ENCODE peak calls at places on chromosome 12, in seven cellular contexts. W is left lung, M is HepG2, Q is anterior cingulate cortex, H is right atrium auricular region, X is WERI-Rb-1, R is left colon. E is an unnamed sample.

GRCh38 chr12:55996201-55996714 is 818 bp upstream of the SUOX start:
- DNase-seq in M (peak), H (peak), X (peak), W (no peak), Q (peak), R (no peak), E (no peak)

GRCh38 chr12:109482894-109483293 is 5.5 kb downstream of the UBE3B start:
- DNase-seq in R (no peak), Q (no peak), M (no peak), W (no peak), H (no peak), X (no peak), E (no peak)

GRCh38 chr12:9039397-9039977 is 50.1 kb downstream of the KLRG1 start:
- DNase-seq in X (no peak), H (no peak), R (no peak), Q (no peak), W (no peak), M (peak), E (no peak)

GRCh38 chr12:40016960-40017359 is 88.9 kb downstream of the SLC2A13 start:
- DNase-seq in W (no peak), R (peak), Q (no peak), M (no peak), X (no peak), H (no peak), E (no peak)

GRCh38 chr12:122951979-122952892 is 14.0 kb downstream of the ABCB9 start:
- DNase-seq in H (peak), Q (peak), R (peak), X (peak), M (peak), W (peak), E (no peak)

GRCh38 chr12:124213606-124214347 is 81.1 kb upstream of the RFLNA start:
- DNase-seq in Q (no peak), X (peak), H (no peak), R (no peak), W (no peak), M (no peak), E (no peak)

GRCh38 chr12:100718212-100718611 is 76.4 kb upstream of the ANO4 start:
- DNase-seq in M (no peak), X (no peak), W (no peak), R (no peak), H (no peak), Q (no peak), E (no peak)

GRCh38 chr12:12449533-12450025 is 92.7 kb downstream of the BORCS5 start:
- DNase-seq in X (no peak), M (peak), R (no peak), W (peak), Q (no peak), H (no peak), E (no peak)

GRCh38 chr12:104596876-104597833 is 140.4 kb downstream of the CHST11 start:
- DNase-seq in M (no peak), Q (no peak), R (no peak), H (no peak), X (no peak), W (no peak), E (no peak)

GRCh38 chr12:58176296-58176869 is 235.0 kb downstream of the ATP23 start:
- DNase-seq in H (no peak), R (no peak), W (no peak), Q (no peak), M (peak), X (peak), E (no peak)

GRCh38 chr12:56632701-56633464 is 2.8 kb upstream of the BAZ2A start:
- DNase-seq in H (no peak), Q (no peak), R (peak), W (no peak), M (no peak), X (no peak), E (no peak)

GRCh38 chr12:71504471-71504852 is 64.9 kb downstream of the LGR5 start:
- DNase-seq in M (no peak), H (no peak), Q (no peak), W (no peak), X (no peak), R (no peak), E (no peak)

GRCh38 chr12:71846322-71846940 is 6.9 kb downstream of the TBC1D15 start:
- DNase-seq in H (no peak), Q (no peak), M (peak), R (no peak), X (no peak), W (no peak), E (no peak)

GRCh38 chr12:130013771-130014484 is 110.1 kb upstream of the TMEM132D start:
- DNase-seq in X (peak), H (no peak), R (no peak), W (no peak), M (peak), Q (peak), E (no peak)

GRCh38 chr12:43208221-43208620 is 343.8 kb downstream of the ADAMTS20 start:
- DNase-seq in M (no peak), H (no peak), X (no peak), W (no peak), Q (no peak), R (no peak), E (no peak)

GRCh38 chr12:109020136-109020535 is 732 bp downstream of the SVOP start:
- DNase-seq in H (no peak), R (no peak), M (no peak), Q (no peak), W (no peak), X (no peak), E (no peak)

GRCh38 chr12:1618489-1618888 is 10.5 kb upstream of the WNT5B start:
- DNase-seq in Q (no peak), X (no peak), W (no peak), H (no peak), M (no peak), R (no peak), E (no peak)

GRCh38 chr12:108578264-108578663 is 15.9 kb downstream of the ISCU start:
- DNase-seq in X (no peak), M (no peak), R (no peak), W (no peak), H (no peak), Q (no peak), E (no peak)

GRCh38 chr12:112115259-112116045 is 6.9 kb upstream of the NAA25 start:
- DNase-seq in Q (no peak), R (no peak), W (no peak), X (no peak), M (no peak), H (no peak), E (no peak)

GRCh38 chr12:71392521-71393145 is 47.0 kb upstream of the LGR5 start:
- DNase-seq in H (no peak), R (no peak), M (peak), X (peak), Q (peak), W (no peak), E (peak)

GRCh38 chr12:10140001-10140400 is 10.0 kb upstream of the CLEC7A start:
- DNase-seq in H (no peak), Q (peak), X (peak), R (no peak), M (peak), W (no peak), E (peak)

GRCh38 chr12:64821116-64821630 is 3.3 kb upstream of the TBC1D30 start:
- DNase-seq in M (no peak), W (no peak), R (no peak), X (no peak), H (no peak), Q (peak), E (no peak)

GRCh38 chr12:1590083-1590979 is 4.0 kb downstream of the FBXL14 start:
- DNase-seq in Q (peak), W (no peak), H (no peak), X (no peak), M (no peak), R (no peak), E (no peak)

GRCh38 chr12:95396849-95397498 is 77.0 kb upstream of the METAP2 start:
- DNase-seq in M (peak), X (no peak), Q (no peak), W (no peak), H (no peak), R (no peak), E (no peak)

GRCh38 chr12:10982244-10982643 is 4.5 kb downstream of the TAS2R50 start:
- DNase-seq in X (no peak), W (no peak), Q (no peak), R (no peak), M (no peak), H (no peak), E (no peak)

GRCh38 chr12:24596768-24597388 is 352.0 kb downstream of the BCAT1 start:
- DNase-seq in H (no peak), X (no peak), Q (peak), M (peak), R (no peak), W (no peak), E (no peak)

GRCh38 chr12:75872762-75873161 is 158.8 kb downstream of the PHLDA1 start:
- DNase-seq in W (no peak), M (peak), Q (no peak), R (no peak), X (no peak), H (no peak), E (no peak)

GRCh38 chr12:5480218-5480952 is 48.5 kb downstream of the NTF3 start:
- DNase-seq in H (no peak), X (no peak), R (no peak), Q (no peak), M (no peak), W (no peak), E (no peak)